ENCODE peak calls at places on chromosome 17, in six cellular contexts. P is occipital lobe; K is A549; J is colonic mucosa; I is stimulated activated CD4-positive, alpha-beta T cell treated with anti-CD3 and anti-CD28 coated beads, Interleukin-2, amount 100 ng/mL, for 48 hours; Z is AML-193. E is an unnamed sample.

GRCh38 chr17:82031885-82032627 is 578 bp downstream of the RAC3 start:
- DNase-seq in Z (peak), J (peak), P (no peak), I (no peak), K (no peak), E (no peak)

GRCh38 chr17:82019905-82020873 is 2.5 kb downstream of the CENPX start:
- DNase-seq in I (peak), J (peak), Z (peak), K (peak), P (no peak), E (peak)

GRCh38 chr17:57482657-57483056 is 226.3 kb downstream of the MSI2 start:
- DNase-seq in P (no peak), J (no peak), Z (no peak), K (no peak), I (no peak), E (no peak)

GRCh38 chr17:47966079-47966519 is 4.8 kb upstream of the CDK5RAP3 start:
- DNase-seq in J (peak), K (no peak), P (no peak), I (no peak), Z (no peak), E (no peak)

GRCh38 chr17:10792156-10792555 is 11.7 kb downstream of the TMEM238L start:
- DNase-seq in K (no peak), J (no peak), P (no peak), Z (no peak), I (no peak), E (peak)

GRCh38 chr17:32519769-32520701 is 33.2 kb downstream of the CDK5R1 start:
- DNase-seq in J (peak), K (no peak), P (no peak), Z (no peak), I (no peak), E (no peak)

GRCh38 chr17:79628861-79629547 is 18.2 kb upstream of the RBFOX3 start:
- DNase-seq in K (no peak), I (no peak), J (no peak), Z (no peak), P (no peak), E (no peak)

GRCh38 chr17:56913867-56914640 is at the start of gene TRIM25:
- DNase-seq in K (peak), J (peak), P (peak), Z (peak), I (peak), E (peak)

GRCh38 chr17:44565866-44566443 is 8.7 kb downstream of the FZD2 start:
- DNase-seq in I (no peak), P (no peak), J (no peak), Z (peak), K (no peak), E (no peak)

GRCh38 chr17:83136931-83137330 is 57.5 kb downstream of the METRNL start:
- DNase-seq in P (no peak), K (no peak), I (no peak), J (peak), Z (no peak), E (no peak)

GRCh38 chr17:79986441-79987186 is 49.1 kb downstream of the TBC1D16 start:
- DNase-seq in P (no peak), K (no peak), J (peak), I (no peak), Z (no peak), E (no peak)

GRCh38 chr17:8142158-8142886 is 9.9 kb downstream of the PER1 start:
- DNase-seq in I (no peak), Z (no peak), J (no peak), P (no peak), K (no peak), E (no peak)

GRCh38 chr17:50919321-50920040 is 53.3 kb upstream of the TOB1 start:
- DNase-seq in I (peak), J (peak), P (peak), K (peak), Z (no peak), E (peak)

GRCh38 chr17:82528484-82529265 is 9.1 kb downstream of the FOXK2 start:
- DNase-seq in I (no peak), J (peak), K (peak), Z (no peak), P (peak), E (peak)

GRCh38 chr17:48027322-48027981 is 10.1 kb downstream of the COPZ2 start:
- DNase-seq in K (no peak), Z (no peak), P (no peak), I (no peak), J (no peak), E (no peak)

GRCh38 chr17:16920628-16921020 is 51.3 kb downstream of the TNFRSF13B start:
- DNase-seq in I (no peak), Z (no peak), J (no peak), P (no peak), K (no peak), E (no peak)

GRCh38 chr17:8935194-8935593 is 30.3 kb downstream of the PIK3R5 start:
- DNase-seq in P (no peak), I (peak), K (no peak), Z (peak), J (no peak), E (peak)

GRCh38 chr17:79866791-79867190 is 27.6 kb upstream of the CBX4 start:
- DNase-seq in I (no peak), K (no peak), J (no peak), Z (no peak), P (no peak), E (no peak)

GRCh38 chr17:79915850-79916430 is 76.7 kb upstream of the CBX4 start:
- DNase-seq in I (no peak), Z (peak), J (peak), P (no peak), K (peak), E (peak)

E was measured in MV-4-11.